ENCODE peak calls at places on chromosomes 7 and 10, in four cellular contexts. L is naive thymus-derived CD4-positive, alpha-beta T cell; B is small intestine; S is NCI-H69. K is an unnamed sample.

GRCh38 chr7:158782638-158783490 is 46.4 kb downstream of the ESYT2 start:
- DNase-seq in L (no peak), B (peak; percentile 18), S (peak; percentile 20), K (peak; percentile 63)

GRCh38 chr10:110758898-110759297 is 112.8 kb upstream of the PDCD4 start:
- DNase-seq in L (no peak), B (peak; percentile 23), S (no peak), K (no peak)

GRCh38 chr10:21330628-21331020 is 194.9 kb downstream of the SKIDA1 start:
- DNase-seq in L (no peak), B (no peak), S (no peak), K (no peak)

GRCh38 chr7:17580141-17580540 is 281.7 kb downstream of the AHR start:
- DNase-seq in L (no peak), B (no peak), S (no peak), K (no peak)

GRCh38 chr10:11165591-11166543 is 148.2 kb downstream of the CELF2 start:
- DNase-seq in L (peak; percentile 82), B (peak; percentile 64), S (peak; percentile 4), K (no peak)

GRCh38 chr10:79149662-79150443 is 81.1 kb downstream of the ZMIZ1 start:
- DNase-seq in L (peak; percentile 21), B (peak; percentile 26), S (peak; percentile 66), K (peak; percentile 92)

GRCh38 chr7:2032876-2033407 is 199.8 kb downstream of the MAD1L1 start:
- DNase-seq in L (no peak), B (no peak), S (no peak), K (no peak)

GRCh38 chr10:66283064-66283463 is 642.8 kb upstream of the LRRTM3 start:
- DNase-seq in L (no peak), B (no peak), S (no peak), K (no peak)

GRCh38 chr10:103789771-103790201 is 65.6 kb downstream of the SH3PXD2A start:
- DNase-seq in L (peak; percentile 35), B (peak; percentile 91), S (peak; percentile 74), K (peak; percentile 77)

GRCh38 chr7:33640732-33641131 is 264.6 kb upstream of the BMPER start:
- DNase-seq in L (no peak), B (no peak), S (no peak), K (no peak)

GRCh38 chr7:103593691-103594090 is 147.7 kb upstream of the SLC26A5 start:
- DNase-seq in L (no peak), B (no peak), S (no peak), K (no peak)

GRCh38 chr10:3226960-3227724 is 54.6 kb upstream of the PITRM1 start:
- DNase-seq in L (no peak), B (no peak), S (peak; percentile 7), K (peak; percentile 14)

GRCh38 chr7:75961194-75961593 is 33.2 kb downstream of the TMEM120A start:
- DNase-seq in L (no peak), B (no peak), S (peak; percentile 22), K (no peak)

GRCh38 chr10:68727146-68727545 is 6.1 kb downstream of the CCAR1 start:
- DNase-seq in L (no peak), B (no peak), S (no peak), K (no peak)

GRCh38 chr7:4965295-4966022 is 6.5 kb upstream of the MMD2 start:
- DNase-seq in L (no peak), B (no peak), S (no peak), K (no peak)

GRCh38 chr7:114085313-114085591 is 166.4 kb upstream of the PPP1R3A start:
- DNase-seq in L (no peak), B (no peak), S (no peak), K (no peak)

GRCh38 chr10:60466267-60467201 is 76.9 kb upstream of the ANK3 start:
- DNase-seq in L (no peak), B (no peak), S (no peak), K (no peak)

GRCh38 chr10:78974409-78975317 is 94.1 kb upstream of the ZMIZ1 start:
- DNase-seq in L (no peak), B (peak; percentile 51), S (peak; percentile 67), K (peak; percentile 78)

GRCh38 chr10:1403508-1404230 is 333.7 kb downstream of the ADARB2 start:
- DNase-seq in L (no peak), B (no peak), S (no peak), K (no peak)

K was measured in HT-29.